ENCODE peak calls at places on chromosomes 7 and 10, in five cellular contexts. W is GM10248; D is thyroid gland; P is AG10803; Z is CD8-positive, alpha-beta T cell. O is an unnamed sample.

GRCh38 chr10:77219046-77219445 is 418.6 kb downstream of the KCNMA1 start:
- DNase-seq in P (no peak), W (no peak), D (no peak), Z (no peak), O (no peak)

GRCh38 chr10:33116293-33116697 is 158.3 kb upstream of the ITGB1 start:
- DNase-seq in Z (no peak), D (peak; percentile 45), P (peak; percentile 44), W (no peak), O (no peak)

GRCh38 chr10:69865450-69865849 is 63.7 kb downstream of the COL13A1 start:
- DNase-seq in Z (no peak), D (no peak), W (no peak), P (no peak), O (no peak)

GRCh38 chr7:102860351-102860811 is 52.4 kb upstream of the LRRC17 start:
- DNase-seq in D (no peak), P (peak; percentile 97), W (no peak), Z (no peak), O (peak; percentile 97)

GRCh38 chr10:36578306-36578705 is 547.1 kb upstream of the ANKRD30A start:
- DNase-seq in W (no peak), Z (no peak), D (no peak), P (peak; percentile 75), O (no peak)

GRCh38 chr10:78980354-78980753 is 88.4 kb upstream of the ZMIZ1 start:
- DNase-seq in W (no peak), P (no peak), Z (no peak), D (no peak), O (no peak)

GRCh38 chr10:122357685-122358084 is 16.8 kb upstream of the PLEKHA1 start:
- DNase-seq in D (no peak), Z (no peak), W (no peak), P (no peak), O (no peak)

GRCh38 chr7:46776790-46777189 is 805.1 kb downstream of the TNS3 start:
- DNase-seq in Z (no peak), P (peak; percentile 32), D (no peak), W (no peak), O (no peak)

GRCh38 chr10:100697070-100697469 is 48.3 kb upstream of the PAX2 start:
- DNase-seq in D (no peak), P (peak; percentile 29), Z (no peak), W (no peak), O (peak; percentile 14)

GRCh38 chr7:33939121-33939520 is 33.8 kb downstream of the BMPER start:
- DNase-seq in W (no peak), D (no peak), Z (no peak), P (no peak), O (no peak)

GRCh38 chr10:17128261-17128660 is 1.4 kb downstream of the CUBN start:
- DNase-seq in P (no peak), D (no peak), Z (no peak), W (no peak), O (no peak)

GRCh38 chr7:49643321-49643720 is 130.1 kb upstream of the VWC2 start:
- DNase-seq in P (no peak), D (no peak), W (no peak), Z (no peak), O (no peak)

GRCh38 chr10:119113805-119114732 is 10.2 kb downstream of the DENND10 start:
- DNase-seq in Z (no peak), D (no peak), P (peak; percentile 96), W (no peak), O (peak; percentile 67)

GRCh38 chr10:44393834-44394547 is 9.1 kb upstream of the CXCL12 start:
- DNase-seq in P (no peak), Z (no peak), W (no peak), D (no peak), O (no peak)

GRCh38 chr7:34748244-34749039 is 90.4 kb downstream of the NPSR1 start:
- DNase-seq in Z (no peak), P (peak; percentile 87), W (no peak), D (peak; percentile 12), O (peak; percentile 2)

GRCh38 chr10:88370713-88371112 is 212.4 kb downstream of the RNLS start:
- DNase-seq in D (no peak), W (no peak), P (no peak), Z (no peak), O (no peak)

GRCh38 chr10:123597676-123598075 is 68.5 kb upstream of the GPR26 start:
- DNase-seq in D (no peak), W (no peak), P (no peak), Z (no peak), O (no peak)

DNA sequence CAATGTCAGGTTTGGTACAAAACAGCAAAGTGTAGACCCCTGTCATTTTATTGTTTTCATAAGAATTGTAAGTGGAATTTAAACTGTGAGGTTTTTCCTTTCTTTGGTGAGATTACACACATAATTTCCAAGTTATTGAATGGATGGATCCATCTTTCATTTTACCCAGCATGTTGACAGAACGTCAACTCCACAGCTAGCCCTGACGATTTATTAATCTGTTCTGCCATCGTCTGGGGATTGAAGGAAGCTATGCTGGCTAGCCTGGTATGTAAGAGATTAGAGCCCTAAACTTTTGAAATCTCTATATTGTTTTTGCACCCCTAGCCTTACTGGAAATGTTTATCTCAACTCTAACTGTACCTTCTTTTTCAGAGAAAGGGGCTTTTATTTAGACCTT is 8.6 kb downstream of the WNT16 start:
- DNase-seq in W (no peak), D (no peak), P (peak; percentile 38), Z (no peak), O (no peak)
- TF ChIP-seq CTCF in W (peak; percentile 44), D (no peak), P (peak; percentile 44), Z (no peak), O (peak; percentile 32)

GRCh38 chr7:117873056-117873932 is at the start of gene CTTNBP2:
- DNase-seq in Z (no peak), P (peak; percentile 38), D (peak; percentile 56), W (peak; percentile 25), O (no peak)

GRCh38 chr7:117875566-117875965 is 2.3 kb upstream of the CTTNBP2 start:
- DNase-seq in Z (no peak), D (peak; percentile 46), W (no peak), P (no peak), O (no peak)

GRCh38 chr7:117872565-117873055 is 631 bp downstream of the CTTNBP2 start:
- DNase-seq in D (peak; percentile 44), Z (no peak), W (peak; percentile 13), P (no peak), O (no peak)

GRCh38 chr7:117871778-117872538 is 1.3 kb downstream of the CTTNBP2 start:
- DNase-seq in Z (no peak), W (no peak), D (peak; percentile 46), P (no peak), O (no peak)

GRCh38 chr7:117873933-117874530 is 791 bp upstream of the CTTNBP2 start:
- DNase-seq in D (no peak), Z (no peak), P (no peak), W (no peak), O (no peak)
- TF ChIP-seq CTCF in D (no peak), Z (no peak), P (no peak), W (no peak), O (no peak)

GRCh38 chr10:124644771-124645170 is 99.4 kb downstream of the FAM53B start:
- DNase-seq in P (no peak), W (no peak), Z (no peak), D (no peak), O (no peak)

GRCh38 chr10:124645496-124646095 is 98.6 kb downstream of the FAM53B start:
- DNase-seq in Z (no peak), P (no peak), W (no peak), D (no peak), O (no peak)

GRCh38 chr10:124647421-124648130 is 96.6 kb downstream of the FAM53B start:
- DNase-seq in D (peak; percentile 35), W (peak; percentile 76), P (peak; percentile 39), Z (peak; percentile 86), O (no peak)

GRCh38 chr10:124648131-124648475 is 96.1 kb downstream of the FAM53B start:
- DNase-seq in P (no peak), D (no peak), W (no peak), Z (no peak), O (no peak)

GRCh38 chr10:124646483-124647352 is 97.5 kb downstream of the FAM53B start:
- DNase-seq in D (peak; percentile 62), Z (no peak), P (peak; percentile 79), W (no peak), O (peak; percentile 54)
- TF ChIP-seq CTCF in D (no peak), Z (no peak), P (no peak), W (no peak), O (no peak)

GRCh38 chr10:81182296-81182695 is 644.6 kb downstream of the SH2D4B start:
- DNase-seq in Z (no peak), W (no peak), P (no peak), D (no peak), O (no peak)

GRCh38 chr10:81179324-81179723 is 641.6 kb downstream of the SH2D4B start:
- DNase-seq in D (no peak), P (no peak), W (no peak), Z (no peak), O (no peak)

GRCh38 chr10:81177651-81178244 is 640.0 kb downstream of the SH2D4B start:
- DNase-seq in P (no peak), Z (no peak), D (no peak), W (no peak), O (no peak)

GRCh38 chr10:81179805-81180452 is 642.2 kb downstream of the SH2D4B start:
- DNase-seq in P (no peak), Z (no peak), D (no peak), W (peak; percentile 35), O (no peak)
- TF ChIP-seq CTCF in P (no peak), Z (no peak), D (no peak), W (peak; percentile 64), O (no peak)

O was measured in AG09319.